ENCODE peak calls at places on chromosomes 5 and 9, in ten cellular contexts. I is AG10803; A is cardiac fibroblast; C is IMR-90; D is CD8-positive, alpha-beta T cell; K is astrocyte of the spinal cord; U is heart right ventricle; P is AG09309; O is lower lobe of right lung; N is fibroblast of pulmonary artery. T is an unnamed sample.

GRCh38 chr5:129853588-129853987 is 50.7 kb upstream of the CHSY3 start:
- DNase-seq in I (no peak), A (no peak), C (no peak), D (no peak), K (no peak), U (no peak), P (no peak), O (no peak), N (no peak), T (no peak)

GRCh38 chr9:33637881-33638280 is 113.8 kb downstream of the ANKRD18B start:
- DNase-seq in I (no peak), A (no peak), C (no peak), D (no peak), K (no peak), U (no peak), P (no peak), O (no peak), N (no peak), T (no peak)

GRCh38 chr5:58455066-58455465 is 4.8 kb downstream of the PLK2 start:
- DNase-seq in I (peak), A (peak), C (peak), D (no peak), K (no peak), U (no peak), P (peak), O (no peak), N (peak), T (no peak)

GRCh38 chr5:179140293-179140692 is 80.1 kb downstream of the ZNF354C start:
- DNase-seq in I (no peak), A (no peak), C (no peak), D (no peak), K (no peak), U (no peak), P (no peak), O (peak), N (no peak), T (no peak)

GRCh38 chr5:145787507-145787906 is 47.6 kb downstream of the PRELID2 start:
- DNase-seq in I (no peak), A (no peak), C (no peak), D (no peak), K (no peak), U (no peak), P (no peak), O (no peak), N (no peak), T (no peak)

GRCh38 chr9:37217141-37217540 is 96.8 kb downstream of the ZCCHC7 start:
- DNase-seq in I (no peak), A (no peak), C (no peak), D (no peak), K (no peak), U (no peak), P (no peak), O (no peak), N (no peak), T (no peak)

GRCh38 chr5:157431544-157432200 is 28.3 kb upstream of the NIPAL4 start:
- DNase-seq in I (peak), A (peak), C (peak), D (no peak), K (peak), U (no peak), P (peak), O (no peak), N (peak), T (peak)

GRCh38 chr9:131951905-131952304 is 127.8 kb downstream of the MED27 start:
- DNase-seq in I (peak), A (peak), C (peak), D (no peak), K (peak), U (peak), P (no peak), O (no peak), N (peak), T (peak)

GRCh38 chr5:13477118-13477737 is 467.3 kb downstream of the DNAH5 start:
- DNase-seq in I (peak), A (peak), C (peak), D (no peak), K (peak), U (no peak), P (no peak), O (no peak), N (peak), T (peak)

GRCh38 chr5:26847041-26847736 is 191.2 kb downstream of the CDH9 start:
- DNase-seq in I (no peak), A (no peak), C (no peak), D (no peak), K (no peak), U (no peak), P (no peak), O (no peak), N (peak), T (no peak)

GRCh38 chr5:2642684-2643325 is 108.7 kb downstream of the IRX2 start:
- DNase-seq in I (no peak), A (no peak), C (no peak), D (no peak), K (no peak), U (no peak), P (no peak), O (no peak), N (no peak), T (peak)

GRCh38 chr5:131282235-131282634 is 18.4 kb downstream of the CDC42SE2 start:
- DNase-seq in I (no peak), A (no peak), C (no peak), D (no peak), K (no peak), U (no peak), P (no peak), O (no peak), N (no peak), T (no peak)

GRCh38 chr9:93096131-93096802 is at the start of gene CARD19:
- DNase-seq in I (peak), A (peak), C (peak), D (no peak), K (peak), U (peak), P (no peak), O (peak), N (no peak), T (no peak)

GRCh38 chr9:135978650-135979461 is 17.7 kb upstream of the UBAC1 start:
- DNase-seq in I (no peak), A (no peak), C (no peak), D (peak), K (no peak), U (no peak), P (no peak), O (no peak), N (no peak), T (no peak)

GRCh38 chr5:56862909-56863308 is 46.5 kb upstream of the SETD9 start:
- DNase-seq in I (no peak), A (no peak), C (peak), D (no peak), K (no peak), U (no peak), P (no peak), O (no peak), N (no peak), T (no peak)

GRCh38 chr9:33620738-33621439 is 96.8 kb downstream of the ANKRD18B start:
- DNase-seq in I (peak), A (peak), C (peak), D (no peak), K (peak), U (no peak), P (peak), O (no peak), N (peak), T (peak)

GRCh38 chr9:114908104-114908621 is 22.2 kb downstream of the TNFSF8 start:
- DNase-seq in I (peak), A (peak), C (peak), D (no peak), K (peak), U (no peak), P (peak), O (no peak), N (no peak), T (no peak)

GRCh38 chr9:75148551-75148950 is 60.2 kb downstream of the OSTF1 start:
- DNase-seq in I (peak), A (peak), C (peak), D (no peak), K (peak), U (no peak), P (peak), O (no peak), N (peak), T (peak)

GRCh38 chr9:4828776-4829175 is 36.0 kb downstream of the RCL1 start:
- DNase-seq in I (peak), A (peak), C (peak), D (no peak), K (peak), U (no peak), P (no peak), O (no peak), N (peak), T (no peak)

GRCh38 chr9:4831119-4831518 is 38.4 kb downstream of the RCL1 start:
- DNase-seq in I (no peak), A (no peak), C (peak), D (no peak), K (no peak), U (no peak), P (no peak), O (no peak), N (no peak), T (no peak)

GRCh38 chr9:4830699-4831098 is 38.0 kb downstream of the RCL1 start:
- DNase-seq in I (no peak), A (no peak), C (no peak), D (no peak), K (no peak), U (no peak), P (no peak), O (no peak), N (no peak), T (no peak)

GRCh38 chr9:4831944-4832343 is 39.2 kb downstream of the RCL1 start:
- DNase-seq in I (no peak), A (no peak), C (no peak), D (no peak), K (no peak), U (no peak), P (no peak), O (no peak), N (no peak), T (no peak)

GRCh38 chr9:4829956-4830355 is 37.2 kb downstream of the RCL1 start:
- DNase-seq in I (peak), A (peak), C (peak), D (no peak), K (peak), U (no peak), P (no peak), O (no peak), N (no peak), T (no peak)
- H3K4me3 ChIP-seq in I (no peak), A (no peak), C (no peak), D (no peak), K (no peak), U (no peak), P (no peak), O (no peak), N (no peak), T (no peak)

DNA sequence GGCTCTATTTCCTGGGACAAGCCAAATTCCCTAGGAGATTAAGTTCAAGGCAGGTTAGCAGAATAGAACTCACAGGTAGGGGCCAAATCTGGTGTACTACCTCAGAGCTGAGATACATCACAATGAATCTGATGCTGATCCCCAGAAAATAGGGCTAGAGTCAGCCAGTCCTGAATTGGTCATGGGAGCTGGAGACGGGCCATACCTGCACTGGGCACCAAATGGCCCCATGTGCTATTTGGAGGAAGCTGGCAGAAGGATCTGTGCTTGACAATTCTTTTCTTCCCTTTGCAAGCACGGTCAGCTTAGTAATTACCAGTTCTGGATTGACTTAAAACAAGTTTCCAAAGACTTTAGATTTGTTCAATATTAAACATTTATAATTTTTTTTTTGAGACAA is 10.4 kb upstream of the GNAQ start:
- DNase-seq in I (no peak), A (no peak), C (no peak), D (no peak), K (no peak), U (no peak), P (no peak), O (no peak), N (no peak), T (no peak)
- TF ChIP-seq CTCF in I (no peak), A (no peak), C (no peak), D (no peak), K (no peak), U (no peak), P (no peak), O (no peak), N (no peak), T (no peak)

GRCh38 chr9:113567361-113568080 is 104.0 kb downstream of the RGS3 start:
- DNase-seq in I (no peak), A (no peak), C (no peak), D (no peak), K (no peak), U (no peak), P (no peak), O (no peak), N (no peak), T (no peak)

GRCh38 chr9:113564804-113565237 is 101.3 kb downstream of the RGS3 start:
- DNase-seq in I (peak), A (peak), C (peak), D (no peak), K (peak), U (peak), P (no peak), O (peak), N (peak), T (no peak)

GRCh38 chr9:113566712-113567071 is 103.2 kb downstream of the RGS3 start:
- DNase-seq in I (no peak), A (no peak), C (no peak), D (no peak), K (no peak), U (no peak), P (no peak), O (peak), N (no peak), T (no peak)

GRCh38 chr9:113568081-113568435 is 104.5 kb downstream of the RGS3 start:
- DNase-seq in I (no peak), A (no peak), C (no peak), D (no peak), K (no peak), U (no peak), P (no peak), O (no peak), N (no peak), T (no peak)

DNA sequence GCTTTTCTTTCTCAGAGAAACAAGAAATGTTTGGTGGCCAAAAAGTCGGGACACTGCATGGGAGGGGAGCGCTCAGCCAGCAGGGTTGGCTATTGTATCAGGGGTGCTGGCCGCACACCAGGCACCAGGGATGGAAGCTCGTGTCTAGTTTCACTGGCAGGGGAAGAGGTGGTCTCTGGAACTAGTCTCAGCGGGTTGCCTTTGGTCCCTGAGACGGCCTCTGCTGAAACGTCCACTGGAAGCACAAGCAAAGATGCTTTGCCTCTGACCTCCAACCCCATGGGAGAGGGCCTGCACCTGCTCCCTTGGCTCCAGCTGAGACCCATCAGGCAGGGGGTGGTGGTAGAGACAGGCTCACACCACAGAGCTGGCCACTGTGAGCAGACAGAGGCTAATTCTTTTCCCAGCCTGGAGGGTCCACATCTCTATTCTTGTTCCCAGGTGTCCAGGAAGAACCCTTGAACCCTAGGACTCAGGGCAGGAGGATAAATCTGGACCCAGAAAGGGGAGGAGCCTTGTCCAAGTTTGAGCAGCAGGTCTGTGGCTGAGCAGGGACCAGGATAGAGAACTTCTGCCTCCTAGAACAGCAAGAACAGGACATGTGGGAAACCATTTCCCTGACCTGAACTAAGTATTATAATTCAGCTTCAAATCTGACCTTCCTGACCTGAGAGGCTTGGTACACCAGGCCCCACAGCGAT is 102.6 kb downstream of the RGS3 start:
- DNase-seq in I (no peak), A (no peak), C (no peak), D (no peak), K (no peak), U (no peak), P (no peak), O (no peak), N (no peak), T (no peak)
- H3K4me3 ChIP-seq in I (peak), A (peak), C (peak), D (no peak), K (peak), U (no peak), P (peak), O (peak), N (peak), T (peak)

GRCh38 chr9:68584110-68585033 is 43.7 kb upstream of the TMEM252 start:
- DNase-seq in I (peak), A (peak), C (peak), D (peak), K (peak), U (peak), P (peak), O (peak), N (peak), T (peak)

DNA sequence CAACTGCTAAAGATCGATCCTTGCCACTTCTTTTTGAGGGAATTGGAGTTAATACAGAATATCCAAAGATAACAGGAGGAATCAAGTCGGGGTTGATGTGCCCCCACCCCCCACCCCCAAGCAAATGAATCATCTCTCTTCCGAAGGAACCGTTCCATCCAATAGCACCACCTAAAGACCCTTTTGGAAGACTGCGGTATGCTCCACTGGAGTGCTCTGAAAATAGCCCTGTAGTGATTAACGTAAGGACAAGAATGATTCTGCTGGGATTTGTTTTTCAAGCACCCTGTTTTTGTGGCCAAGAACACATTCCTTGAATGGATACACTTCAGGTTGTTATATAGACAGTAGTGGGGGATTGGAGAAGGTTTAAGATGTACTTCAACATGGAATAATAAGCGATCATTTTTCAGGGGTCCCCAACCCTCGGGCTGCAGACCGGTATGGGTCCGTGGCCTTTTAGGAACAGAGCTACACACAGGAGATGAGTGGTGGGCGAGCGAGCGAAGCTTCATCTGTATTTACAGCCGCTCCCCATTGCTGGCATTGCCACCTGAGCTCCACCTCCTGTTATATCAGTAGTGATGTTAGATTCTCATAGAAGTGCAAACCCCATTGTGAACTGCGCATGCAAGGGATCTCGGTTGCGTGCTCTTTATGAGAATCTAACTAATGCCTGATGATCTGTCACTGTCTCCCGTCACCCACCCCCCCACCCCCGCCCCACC is 44.5 kb upstream of the TMEM252 start:
- DNase-seq in I (no peak), A (no peak), C (no peak), D (no peak), K (no peak), U (no peak), P (no peak), O (no peak), N (no peak), T (no peak)
- TF ChIP-seq CTCF in I (no peak), A (no peak), C (no peak), D (no peak), K (no peak), U (no peak), P (no peak), O (no peak), N (no peak), T (peak)

DNA sequence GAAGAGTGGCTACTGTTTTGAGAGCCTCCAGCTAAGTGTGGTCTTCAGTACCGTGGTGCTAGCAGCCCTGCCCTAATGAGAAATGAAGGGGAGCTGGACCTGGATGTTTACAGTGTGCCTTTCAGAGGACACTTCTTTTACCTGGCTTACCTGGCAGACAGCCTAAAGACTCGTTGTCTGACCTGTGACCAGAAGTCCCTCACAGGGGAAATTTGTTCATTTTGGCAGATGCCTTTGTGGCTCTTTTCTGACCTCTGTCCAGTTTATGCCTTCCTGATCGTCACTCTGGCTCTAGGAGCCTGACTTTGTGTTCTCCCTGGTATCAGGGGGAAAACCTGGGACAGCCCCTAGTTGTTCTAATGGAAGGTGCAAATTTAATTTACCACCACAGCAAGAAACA is 475.1 kb downstream of the DMRTA1 start:
- DNase-seq in I (no peak), A (no peak), C (no peak), D (no peak), K (no peak), U (no peak), P (no peak), O (no peak), N (no peak), T (no peak)
- H3K4me3 ChIP-seq in I (no peak), A (no peak), C (no peak), D (no peak), K (no peak), U (no peak), P (no peak), O (no peak), N (no peak), T (no peak)

GRCh38 chr5:109692011-109692410 is 2.3 kb downstream of the MAN2A1 start:
- DNase-seq in I (peak), A (peak), C (peak), D (no peak), K (peak), U (no peak), P (no peak), O (no peak), N (peak), T (no peak)
- TF ChIP-seq CTCF in I (no peak), A (no peak), C (no peak), D (no peak), K (no peak), U (no peak), P (no peak), O (no peak), N (no peak), T (no peak)

GRCh38 chr9:108468364-108468763 is 387.4 kb downstream of the ACTL7B start:
- DNase-seq in I (no peak), A (peak), C (peak), D (no peak), K (no peak), U (no peak), P (no peak), O (peak), N (peak), T (no peak)
- H3K4me3 ChIP-seq in I (no peak), A (no peak), C (no peak), D (no peak), K (no peak), U (no peak), P (no peak), O (no peak), N (no peak), T (no peak)